ENCODE peak calls at places on chromosomes 6 and 20, in five cellular contexts. J, Y, B, D and N are unnamed samples.

GRCh38 chr6:151160869-151161268 is 78.9 kb upstream of the AKAP12 start:
- DNase-seq in Y (peak; percentile 89), D (peak; percentile 17), J (no peak), B (no peak), N (no peak)

GRCh38 chr6:2259002-2259494 is 13.6 kb upstream of the GMDS start:
- DNase-seq in Y (no peak), D (no peak), J (no peak), B (no peak), N (no peak)

GRCh38 chr6:153058909-153059308 is 56.4 kb upstream of the MTRF1L start:
- DNase-seq in B (no peak), D (no peak), J (no peak), Y (no peak), N (no peak)

GRCh38 chr6:3757241-3757641 is 5.7 kb upstream of the PXDC1 start:
- DNase-seq in Y (no peak), B (no peak), D (no peak), J (no peak), N (no peak)

GRCh38 chr20:23776067-23776771 is 25.5 kb upstream of the CST1 start:
- DNase-seq in B (no peak), J (no peak), Y (no peak), D (no peak), N (no peak)

GRCh38 chr6:27312146-27312949 is at the start of gene POM121L2:
- DNase-seq in D (peak; percentile 54), B (peak; percentile 59), J (peak; percentile 13), Y (peak; percentile 58), N (peak; percentile 21)

GRCh38 chr20:32474967-32475819 is 109.9 kb downstream of the NOL4L start:
- DNase-seq in B (peak; percentile 94), Y (peak; percentile 96), J (peak; percentile 35), D (peak; percentile 97), N (peak; percentile 91)

GRCh38 chr20:63560333-63560805 is 6.4 kb downstream of the FNDC11 start:
- DNase-seq in J (no peak), D (no peak), B (no peak), Y (no peak), N (no peak)

GRCh38 chr20:55099251-55099650 is 623.9 kb downstream of the DOK5 start:
- DNase-seq in D (no peak), J (no peak), Y (no peak), B (no peak), N (no peak)